ENCODE peak calls at places on chromosome 14, in seven cellular contexts. One of them, this sample, is unnamed.

GRCh38 chr14:33280646-33281045 is 342.0 kb downstream of the NPAS3 start:
- DNase-seq in lower lobe of right lung: no peak
- DNase-seq in non-pigmented ciliary epithelial cell: no peak
- DNase-seq in HFFc6: no peak
- DNase-seq in KG1: no peak
- DNase-seq in HT-29: no peak
- DNase-seq in substantia nigra: no peak
- DNase-seq in this sample: no peak

GRCh38 chr14:103711516-103712431 is 3.5 kb downstream of the XRCC3 start:
- DNase-seq in lower lobe of right lung: peak; percentile 67
- DNase-seq in non-pigmented ciliary epithelial cell: no peak
- DNase-seq in HFFc6: no peak
- DNase-seq in KG1: no peak
- DNase-seq in HT-29: peak; percentile 35
- DNase-seq in substantia nigra: peak; percentile 50
- DNase-seq in this sample: no peak

GRCh38 chr14:94447206-94447605 is 5.4 kb downstream of the SERPINA11 start:
- DNase-seq in lower lobe of right lung: no peak
- DNase-seq in non-pigmented ciliary epithelial cell: no peak
- DNase-seq in HFFc6: no peak
- DNase-seq in KG1: no peak
- DNase-seq in HT-29: no peak
- DNase-seq in substantia nigra: no peak
- DNase-seq in this sample: no peak

GRCh38 chr14:34052658-34053014 is 101.8 kb upstream of the EGLN3 start:
- DNase-seq in lower lobe of right lung: no peak
- DNase-seq in non-pigmented ciliary epithelial cell: no peak
- DNase-seq in HFFc6: peak; percentile 9
- DNase-seq in KG1: no peak
- DNase-seq in HT-29: peak; percentile 59
- DNase-seq in substantia nigra: no peak
- DNase-seq in this sample: no peak

GRCh38 chr14:100688598-100689499 is 37.8 kb upstream of the DLK1 start:
- DNase-seq in lower lobe of right lung: no peak
- DNase-seq in non-pigmented ciliary epithelial cell: peak; percentile 55
- DNase-seq in HFFc6: peak; percentile 68
- DNase-seq in KG1: no peak
- DNase-seq in HT-29: no peak
- DNase-seq in substantia nigra: no peak
- DNase-seq in this sample: no peak

GRCh38 chr14:87992349-87992719 is 648 bp downstream of the GALC start:
- DNase-seq in lower lobe of right lung: no peak
- DNase-seq in non-pigmented ciliary epithelial cell: no peak
- DNase-seq in HFFc6: no peak
- DNase-seq in KG1: no peak
- DNase-seq in HT-29: no peak
- DNase-seq in substantia nigra: peak; percentile 39
- DNase-seq in this sample: no peak

GRCh38 chr14:105901226-105901625 is 374.8 kb downstream of the TMEM121 start:
- DNase-seq in lower lobe of right lung: no peak
- DNase-seq in non-pigmented ciliary epithelial cell: no peak
- DNase-seq in HFFc6: no peak
- DNase-seq in KG1: no peak
- DNase-seq in HT-29: no peak
- DNase-seq in substantia nigra: no peak
- DNase-seq in this sample: no peak

GRCh38 chr14:102020058-102020971 is 55.9 kb downstream of the DYNC1H1 start:
- DNase-seq in lower lobe of right lung: no peak
- DNase-seq in non-pigmented ciliary epithelial cell: peak; percentile 78
- DNase-seq in HFFc6: peak; percentile 85
- DNase-seq in KG1: no peak
- DNase-seq in HT-29: no peak
- DNase-seq in substantia nigra: no peak
- DNase-seq in this sample: no peak

GRCh38 chr14:35416108-35416750 is 11.7 kb upstream of the NFKBIA start:
- DNase-seq in lower lobe of right lung: no peak
- DNase-seq in non-pigmented ciliary epithelial cell: no peak
- DNase-seq in HFFc6: no peak
- DNase-seq in KG1: no peak
- DNase-seq in HT-29: no peak
- DNase-seq in substantia nigra: no peak
- DNase-seq in this sample: no peak

GRCh38 chr14:99537399-99537798 is 56.2 kb downstream of the CCNK start:
- DNase-seq in lower lobe of right lung: no peak
- DNase-seq in non-pigmented ciliary epithelial cell: peak; percentile 45
- DNase-seq in HFFc6: peak; percentile 75
- DNase-seq in KG1: no peak
- DNase-seq in HT-29: peak; percentile 64
- DNase-seq in substantia nigra: no peak
- DNase-seq in this sample: no peak

GRCh38 chr14:23438130-23438893 is 2.9 kb upstream of the MYH7 start:
- DNase-seq in lower lobe of right lung: no peak
- DNase-seq in non-pigmented ciliary epithelial cell: no peak
- DNase-seq in HFFc6: no peak
- DNase-seq in KG1: no peak
- DNase-seq in HT-29: no peak
- DNase-seq in substantia nigra: no peak
- DNase-seq in this sample: no peak

GRCh38 chr14:55514819-55515470 is 65.1 kb upstream of the KTN1 start:
- DNase-seq in lower lobe of right lung: no peak
- DNase-seq in non-pigmented ciliary epithelial cell: peak; percentile 42
- DNase-seq in HFFc6: peak; percentile 62
- DNase-seq in KG1: no peak
- DNase-seq in HT-29: no peak
- DNase-seq in substantia nigra: no peak
- DNase-seq in this sample: no peak

GRCh38 chr14:50288146-50288545 is 23.9 kb downstream of the L2HGDH start:
- DNase-seq in lower lobe of right lung: no peak
- DNase-seq in non-pigmented ciliary epithelial cell: no peak
- DNase-seq in HFFc6: no peak
- DNase-seq in KG1: no peak
- DNase-seq in HT-29: no peak
- DNase-seq in substantia nigra: no peak
- DNase-seq in this sample: no peak

GRCh38 chr14:81625343-81625742 is 91.7 kb upstream of the SEL1L start:
- DNase-seq in lower lobe of right lung: no peak
- DNase-seq in non-pigmented ciliary epithelial cell: no peak
- DNase-seq in HFFc6: peak; percentile 8
- DNase-seq in KG1: peak; percentile 18
- DNase-seq in HT-29: peak; percentile 15
- DNase-seq in substantia nigra: no peak
- DNase-seq in this sample: peak; percentile 17

GRCh38 chr14:58738876-58739275 is 101.1 kb downstream of the DACT1 start:
- DNase-seq in lower lobe of right lung: no peak
- DNase-seq in non-pigmented ciliary epithelial cell: no peak
- DNase-seq in HFFc6: peak; percentile 49
- DNase-seq in KG1: no peak
- DNase-seq in HT-29: no peak
- DNase-seq in substantia nigra: no peak
- DNase-seq in this sample: no peak

GRCh38 chr14:30355431-30355913 is 203.5 kb upstream of the G2E3 start:
- DNase-seq in lower lobe of right lung: no peak
- DNase-seq in non-pigmented ciliary epithelial cell: peak; percentile 10
- DNase-seq in HFFc6: no peak
- DNase-seq in KG1: no peak
- DNase-seq in HT-29: no peak
- DNase-seq in substantia nigra: no peak
- DNase-seq in this sample: no peak

GRCh38 chr14:21711360-21711961 is 37.8 kb upstream of the OR4E1 start:
- DNase-seq in lower lobe of right lung: no peak
- DNase-seq in non-pigmented ciliary epithelial cell: peak; percentile 13
- DNase-seq in HFFc6: peak; percentile 22
- DNase-seq in KG1: peak; percentile 26
- DNase-seq in HT-29: peak; percentile 54
- DNase-seq in substantia nigra: no peak
- DNase-seq in this sample: no peak

GRCh38 chr14:36971263-36971855 is 201.0 kb downstream of the SLC25A21 start:
- DNase-seq in lower lobe of right lung: no peak
- DNase-seq in non-pigmented ciliary epithelial cell: no peak
- DNase-seq in HFFc6: no peak
- DNase-seq in KG1: no peak
- DNase-seq in HT-29: no peak
- DNase-seq in substantia nigra: no peak
- DNase-seq in this sample: no peak

GRCh38 chr14:33986804-33987203 is 35.9 kb upstream of the EGLN3 start:
- DNase-seq in lower lobe of right lung: no peak
- DNase-seq in non-pigmented ciliary epithelial cell: peak; percentile 89
- DNase-seq in HFFc6: peak; percentile 68
- DNase-seq in KG1: no peak
- DNase-seq in HT-29: peak; percentile 55
- DNase-seq in substantia nigra: no peak
- DNase-seq in this sample: no peak

GRCh38 chr14:75981426-75981825 is 369 bp downstream of the TGFB3 start:
- DNase-seq in lower lobe of right lung: no peak
- DNase-seq in non-pigmented ciliary epithelial cell: no peak
- DNase-seq in HFFc6: no peak
- DNase-seq in KG1: no peak
- DNase-seq in HT-29: peak; percentile 11
- DNase-seq in substantia nigra: peak; percentile 37
- DNase-seq in this sample: no peak

GRCh38 chr14:30243805-30244204 is 315.2 kb upstream of the G2E3 start:
- DNase-seq in lower lobe of right lung: no peak
- DNase-seq in non-pigmented ciliary epithelial cell: peak; percentile 44
- DNase-seq in HFFc6: peak; percentile 83
- DNase-seq in KG1: no peak
- DNase-seq in HT-29: no peak
- DNase-seq in substantia nigra: no peak
- DNase-seq in this sample: no peak

GRCh38 chr14:69828879-69829278 is 31.8 kb upstream of the SLC10A1 start:
- DNase-seq in lower lobe of right lung: no peak
- DNase-seq in non-pigmented ciliary epithelial cell: no peak
- DNase-seq in HFFc6: no peak
- DNase-seq in KG1: no peak
- DNase-seq in HT-29: no peak
- DNase-seq in substantia nigra: no peak
- DNase-seq in this sample: no peak

GRCh38 chr14:100652739-100653138 is 65.5 kb upstream of the BEGAIN start:
- DNase-seq in lower lobe of right lung: no peak
- DNase-seq in non-pigmented ciliary epithelial cell: no peak
- DNase-seq in HFFc6: no peak
- DNase-seq in KG1: no peak
- DNase-seq in HT-29: no peak
- DNase-seq in substantia nigra: no peak
- DNase-seq in this sample: no peak

GRCh38 chr14:51395361-51395849 is 155.4 kb downstream of the TMX1 start:
- DNase-seq in lower lobe of right lung: peak; percentile 47
- DNase-seq in non-pigmented ciliary epithelial cell: peak; percentile 82
- DNase-seq in HFFc6: peak; percentile 74
- DNase-seq in KG1: no peak
- DNase-seq in HT-29: no peak
- DNase-seq in substantia nigra: no peak
- DNase-seq in this sample: no peak

GRCh38 chr14:53841109-53842099 is 115.2 kb downstream of the BMP4 start:
- DNase-seq in lower lobe of right lung: no peak
- DNase-seq in non-pigmented ciliary epithelial cell: no peak
- DNase-seq in HFFc6: no peak
- DNase-seq in KG1: no peak
- DNase-seq in HT-29: no peak
- DNase-seq in substantia nigra: no peak
- DNase-seq in this sample: no peak

This sample was measured in SIG-M5.